ENCODE peak calls at places on chromosomes 2 and 18, in five cellular contexts. Q is AG09309, G is colonic mucosa, N is left ventricle myocardium inferior, X is A673. R is an unnamed sample.

GRCh38 chr2:12507295-12507694 is 209.4 kb upstream of the TRIB2 start:
- DNase-seq in G (no peak), Q (peak; percentile 95), N (no peak), X (peak; percentile 72), R (peak; percentile 99)

GRCh38 chr2:16385341-16385740 is 280.3 kb downstream of the CYRIA start:
- DNase-seq in Q (no peak), N (no peak), X (no peak), G (no peak), R (no peak)

GRCh38 chr2:188315750-188316149 is 24.1 kb downstream of the GULP1 start:
- DNase-seq in X (peak; percentile 56), G (no peak), N (no peak), Q (no peak), R (no peak)

GRCh38 chr2:100988630-100989417 is 13.3 kb upstream of the RPL31 start:
- DNase-seq in Q (no peak), X (no peak), G (no peak), N (no peak), R (no peak)

GRCh38 chr2:120447122-120447785 is 101.3 kb downstream of the INHBB start:
- DNase-seq in G (no peak), X (no peak), Q (no peak), N (no peak), R (no peak)

GRCh38 chr2:62785810-62786593 is 80.5 kb downstream of the EHBP1 start:
- DNase-seq in N (no peak), X (no peak), G (no peak), Q (peak; percentile 45), R (peak; percentile 75)

GRCh38 chr2:73979021-73979420 is 5.7 kb upstream of the TET3 start:
- DNase-seq in N (no peak), G (no peak), Q (no peak), X (no peak), R (no peak)

GRCh38 chr18:26526128-26526965 is 22.0 kb downstream of the KCTD1 start:
- DNase-seq in N (no peak), X (peak; percentile 6), Q (no peak), G (no peak), R (no peak)

GRCh38 chr18:50849448-50849847 is 29.5 kb upstream of the ME2 start:
- DNase-seq in N (no peak), Q (no peak), X (no peak), G (no peak), R (no peak)

GRCh38 chr2:15269043-15269442 is 292.1 kb downstream of the NBAS start:
- DNase-seq in G (no peak), X (no peak), Q (no peak), N (no peak), R (no peak)

GRCh38 chr2:233832869-233833812 is 21.2 kb downstream of the HJURP start:
- DNase-seq in G (no peak), Q (peak; percentile 48), N (no peak), X (peak; percentile 42), R (peak; percentile 77)

GRCh38 chr2:65654496-65654895 is 222.1 kb upstream of the SPRED2 start:
- DNase-seq in N (no peak), X (no peak), Q (no peak), G (no peak), R (no peak)

GRCh38 chr2:96927420-96928171 is 57.7 kb upstream of the SEMA4C start:
- DNase-seq in N (peak; percentile 52), Q (no peak), X (peak; percentile 69), G (no peak), R (peak; percentile 98)

GRCh38 chr2:28325567-28326468 is 66.8 kb upstream of the FOSL2 start:
- DNase-seq in N (no peak), X (no peak), Q (no peak), G (no peak), R (peak; percentile 57)

GRCh38 chr2:95073856-95074662 is 47.5 kb downstream of the MRPS5 start:
- DNase-seq in X (no peak), G (no peak), Q (no peak), N (no peak), R (no peak)

GRCh38 chr2:40487592-40487991 is 35.7 kb upstream of the SLC8A1 start:
- DNase-seq in G (no peak), N (no peak), Q (no peak), X (no peak), R (no peak)

GRCh38 chr2:168814939-168815907 is 12.8 kb downstream of the NOSTRIN start:
- DNase-seq in X (no peak), N (no peak), G (no peak), Q (no peak), R (no peak)

GRCh38 chr2:237060518-237061312 is 25.0 kb upstream of the COPS8 start:
- DNase-seq in X (peak; percentile 67), Q (no peak), N (no peak), G (peak; percentile 45), R (peak; percentile 74)

GRCh38 chr2:237298323-237299118 is 115.4 kb downstream of the COL6A3 start:
- DNase-seq in X (no peak), G (no peak), N (no peak), Q (peak; percentile 94), R (peak; percentile 99)

GRCh38 chr2:193537531-193537930 is 1342.8 kb upstream of the TMEFF2 start:
- DNase-seq in Q (no peak), X (no peak), N (no peak), G (no peak), R (no peak)

GRCh38 chr2:42068571-42069178 is 20.9 kb downstream of the PKDCC start:
- DNase-seq in N (no peak), G (no peak), X (no peak), Q (no peak), R (no peak)

GRCh38 chr2:42071762-42072161 is 23.9 kb downstream of the PKDCC start:
- DNase-seq in Q (no peak), X (no peak), N (no peak), G (peak; percentile 53), R (no peak)

GRCh38 chr2:42064417-42064942 is 16.7 kb downstream of the PKDCC start:
- DNase-seq in G (peak; percentile 52), Q (no peak), N (no peak), X (no peak), R (no peak)

GRCh38 chr2:42063383-42064171 is 15.8 kb downstream of the PKDCC start:
- DNase-seq in G (no peak), Q (peak; percentile 48), X (no peak), N (no peak), R (no peak)

DNA sequence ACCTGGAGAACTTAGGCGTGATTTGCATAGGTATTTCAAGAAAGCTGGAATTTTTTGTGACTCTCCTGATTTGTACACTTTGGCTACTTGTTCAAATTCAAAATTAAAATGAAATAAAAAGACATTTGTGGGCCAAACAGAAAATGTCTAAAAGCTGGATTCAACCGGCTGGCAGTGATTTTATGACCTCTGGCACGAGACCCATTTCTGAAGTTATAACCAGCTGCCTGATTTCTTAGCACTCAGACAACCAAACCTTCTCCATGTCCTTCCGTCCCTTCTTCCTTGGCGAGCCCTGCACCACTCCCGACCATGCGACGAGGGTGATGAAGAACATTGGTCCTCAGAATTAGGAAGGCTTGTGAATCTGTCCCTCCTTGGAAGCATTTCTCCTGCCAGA is 19.7 kb downstream of the PKDCC start:
- DNase-seq in G (peak; percentile 70), N (no peak), Q (no peak), X (no peak), R (no peak)
- TF ChIP-seq CTCF in G (no peak), N (no peak), Q (no peak), X (no peak), R (no peak)

GRCh38 chr2:691825-692224 is 14.6 kb upstream of the TMEM18 start:
- DNase-seq in X (no peak), G (no peak), N (no peak), Q (no peak), R (no peak)

GRCh38 chr2:690799-691198 is 13.6 kb upstream of the TMEM18 start:
- DNase-seq in N (no peak), G (no peak), X (no peak), Q (no peak), R (no peak)

GRCh38 chr2:692349-692748 is 15.1 kb upstream of the TMEM18 start:
- DNase-seq in N (no peak), Q (no peak), X (no peak), G (no peak), R (no peak)

GRCh38 chr2:688504-689076 is 11.4 kb upstream of the TMEM18 start:
- DNase-seq in X (no peak), G (no peak), Q (no peak), N (no peak), R (no peak)

GRCh38 chr2:689877-690510 is 12.8 kb upstream of the TMEM18 start:
- DNase-seq in Q (no peak), N (no peak), X (no peak), G (no peak), R (no peak)
- TF ChIP-seq CTCF in Q (no peak), N (no peak), X (no peak), G (no peak), R (no peak)

GRCh38 chr2:68244456-68244855 is 7.9 kb downstream of the PPP3R1 start:
- DNase-seq in G (no peak), Q (no peak), N (no peak), X (peak; percentile 26), R (no peak)
- TF ChIP-seq CTCF in G (no peak), Q (peak; percentile 10), N (peak; percentile 16), X (peak; percentile 55), R (no peak)

GRCh38 chr2:146147448-146148012 is 1627.6 kb upstream of the ZEB2 start:
- DNase-seq in X (peak; percentile 31), Q (no peak), G (no peak), N (no peak), R (peak; percentile 35)
- TF ChIP-seq CTCF in X (peak; percentile 55), Q (no peak), G (no peak), N (no peak), R (peak; percentile 31)

GRCh38 chr2:200422532-200423262 is 87.2 kb downstream of the KCTD18 start:
- DNase-seq in Q (no peak), N (no peak), G (no peak), X (no peak), R (no peak)
- TF ChIP-seq CTCF in Q (peak; percentile 1), N (no peak), G (no peak), X (no peak), R (no peak)

R was measured in epithelial cell of esophagus.